ENCODE peak calls at places on chromosomes 1 and 21, in six cellular contexts. One of them, this sample, is unnamed.

GRCh38 chr1:227929746-227930472 is 17.8 kb downstream of the WNT9A start:
- DNase-seq in colonic mucosa: no peak
- DNase-seq in CD4-positive, alpha-beta T cell: no peak
- DNase-seq in GM23338: no peak
- DNase-seq in dorsolateral prefrontal cortex: no peak
- DNase-seq in tibial nerve: no peak
- DNase-seq in this sample: no peak

GRCh38 chr1:236895665-236896387 is 100.7 kb downstream of the MTR start:
- DNase-seq in colonic mucosa: no peak
- DNase-seq in CD4-positive, alpha-beta T cell: no peak
- DNase-seq in GM23338: no peak
- DNase-seq in dorsolateral prefrontal cortex: no peak
- DNase-seq in tibial nerve: no peak
- DNase-seq in this sample: no peak

GRCh38 chr21:32886339-32886738 is 114.8 kb upstream of the PAXBP1 start:
- DNase-seq in colonic mucosa: no peak
- DNase-seq in CD4-positive, alpha-beta T cell: peak
- DNase-seq in GM23338: no peak
- DNase-seq in dorsolateral prefrontal cortex: no peak
- DNase-seq in tibial nerve: no peak
- DNase-seq in this sample: no peak

GRCh38 chr21:25361097-25361496 is 246.2 kb downstream of the MRPL39 start:
- DNase-seq in colonic mucosa: no peak
- DNase-seq in CD4-positive, alpha-beta T cell: no peak
- DNase-seq in GM23338: no peak
- DNase-seq in dorsolateral prefrontal cortex: no peak
- DNase-seq in tibial nerve: no peak
- DNase-seq in this sample: no peak

GRCh38 chr21:22711636-22712035 is 1713.4 kb downstream of the NCAM2 start:
- DNase-seq in colonic mucosa: no peak
- DNase-seq in CD4-positive, alpha-beta T cell: no peak
- DNase-seq in GM23338: no peak
- DNase-seq in dorsolateral prefrontal cortex: no peak
- DNase-seq in tibial nerve: no peak
- DNase-seq in this sample: no peak

GRCh38 chr1:92441316-92442311 is 45.1 kb downstream of the GFI1 start:
- DNase-seq in colonic mucosa: peak
- DNase-seq in CD4-positive, alpha-beta T cell: no peak
- DNase-seq in GM23338: peak
- DNase-seq in dorsolateral prefrontal cortex: no peak
- DNase-seq in tibial nerve: no peak
- DNase-seq in this sample: peak

GRCh38 chr1:153597206-153597605 is 15.7 kb downstream of the S100A16 start:
- DNase-seq in colonic mucosa: peak
- DNase-seq in CD4-positive, alpha-beta T cell: no peak
- DNase-seq in GM23338: no peak
- DNase-seq in dorsolateral prefrontal cortex: no peak
- DNase-seq in tibial nerve: no peak
- DNase-seq in this sample: no peak

GRCh38 chr1:94011709-94012590 is 102.7 kb upstream of the GCLM start:
- DNase-seq in colonic mucosa: peak
- DNase-seq in CD4-positive, alpha-beta T cell: no peak
- DNase-seq in GM23338: peak
- DNase-seq in dorsolateral prefrontal cortex: no peak
- DNase-seq in tibial nerve: no peak
- DNase-seq in this sample: peak

GRCh38 chr21:35231115-35231514 is 182.0 kb upstream of the RUNX1 start:
- DNase-seq in colonic mucosa: no peak
- DNase-seq in CD4-positive, alpha-beta T cell: no peak
- DNase-seq in GM23338: no peak
- DNase-seq in dorsolateral prefrontal cortex: no peak
- DNase-seq in tibial nerve: no peak
- DNase-seq in this sample: no peak

GRCh38 chr1:183180634-183181056 is 5.4 kb upstream of the LAMC2 start:
- DNase-seq in colonic mucosa: peak
- DNase-seq in CD4-positive, alpha-beta T cell: no peak
- DNase-seq in GM23338: peak
- DNase-seq in dorsolateral prefrontal cortex: no peak
- DNase-seq in tibial nerve: peak
- DNase-seq in this sample: peak

GRCh38 chr1:90187186-90187585 is 192.3 kb downstream of the ZNF326 start:
- DNase-seq in colonic mucosa: no peak
- DNase-seq in CD4-positive, alpha-beta T cell: no peak
- DNase-seq in GM23338: no peak
- DNase-seq in dorsolateral prefrontal cortex: no peak
- DNase-seq in tibial nerve: no peak
- DNase-seq in this sample: no peak

GRCh38 chr1:2801535-2802291 is at the start of gene TTC34:
- DNase-seq in colonic mucosa: peak
- DNase-seq in CD4-positive, alpha-beta T cell: peak
- DNase-seq in GM23338: peak
- DNase-seq in dorsolateral prefrontal cortex: no peak
- DNase-seq in tibial nerve: no peak
- DNase-seq in this sample: no peak

GRCh38 chr1:41804176-41804575 is 114.5 kb downstream of the HIVEP3 start:
- DNase-seq in colonic mucosa: no peak
- DNase-seq in CD4-positive, alpha-beta T cell: peak
- DNase-seq in GM23338: no peak
- DNase-seq in dorsolateral prefrontal cortex: no peak
- DNase-seq in tibial nerve: no peak
- DNase-seq in this sample: no peak

GRCh38 chr1:163195728-163196448 is 6.8 kb downstream of the RGS5 start:
- DNase-seq in colonic mucosa: no peak
- DNase-seq in CD4-positive, alpha-beta T cell: no peak
- DNase-seq in GM23338: no peak
- DNase-seq in dorsolateral prefrontal cortex: no peak
- DNase-seq in tibial nerve: no peak
- DNase-seq in this sample: peak

GRCh38 chr21:46160563-46161179 is 5.3 kb upstream of the FTCD start:
- DNase-seq in colonic mucosa: peak
- DNase-seq in CD4-positive, alpha-beta T cell: no peak
- DNase-seq in GM23338: no peak
- DNase-seq in dorsolateral prefrontal cortex: no peak
- DNase-seq in tibial nerve: no peak
- DNase-seq in this sample: peak

GRCh38 chr1:175073633-175074032 is 6.0 kb downstream of the TNN start:
- DNase-seq in colonic mucosa: no peak
- DNase-seq in CD4-positive, alpha-beta T cell: no peak
- DNase-seq in GM23338: peak
- DNase-seq in dorsolateral prefrontal cortex: no peak
- DNase-seq in tibial nerve: no peak
- DNase-seq in this sample: no peak

GRCh38 chr1:226946841-226947240 is 6.7 kb downstream of the COQ8A start:
- DNase-seq in colonic mucosa: no peak
- DNase-seq in CD4-positive, alpha-beta T cell: no peak
- DNase-seq in GM23338: no peak
- DNase-seq in dorsolateral prefrontal cortex: no peak
- DNase-seq in tibial nerve: no peak
- DNase-seq in this sample: no peak

GRCh38 chr1:39898146-39898545 is 3.6 kb downstream of the MYCL start:
- DNase-seq in colonic mucosa: no peak
- DNase-seq in CD4-positive, alpha-beta T cell: no peak
- DNase-seq in GM23338: peak
- DNase-seq in dorsolateral prefrontal cortex: no peak
- DNase-seq in tibial nerve: no peak
- DNase-seq in this sample: no peak

GRCh38 chr1:49906365-49906764 is 117.4 kb downstream of the AGBL4 start:
- DNase-seq in colonic mucosa: no peak
- DNase-seq in CD4-positive, alpha-beta T cell: no peak
- DNase-seq in GM23338: no peak
- DNase-seq in dorsolateral prefrontal cortex: no peak
- DNase-seq in tibial nerve: no peak
- DNase-seq in this sample: no peak

GRCh38 chr1:101781437-101781836 is 215.3 kb downstream of the OLFM3 start:
- DNase-seq in colonic mucosa: peak
- DNase-seq in CD4-positive, alpha-beta T cell: no peak
- DNase-seq in GM23338: no peak
- DNase-seq in dorsolateral prefrontal cortex: no peak
- DNase-seq in tibial nerve: no peak
- DNase-seq in this sample: peak

GRCh38 chr1:111361761-111362160 is 65.8 kb downstream of the OVGP1 start:
- DNase-seq in colonic mucosa: no peak
- DNase-seq in CD4-positive, alpha-beta T cell: no peak
- DNase-seq in GM23338: no peak
- DNase-seq in dorsolateral prefrontal cortex: no peak
- DNase-seq in tibial nerve: no peak
- DNase-seq in this sample: no peak

GRCh38 chr1:94799201-94799600 is 21.0 kb upstream of the SLC44A3 start:
- DNase-seq in colonic mucosa: no peak
- DNase-seq in CD4-positive, alpha-beta T cell: no peak
- DNase-seq in GM23338: no peak
- DNase-seq in dorsolateral prefrontal cortex: no peak
- DNase-seq in tibial nerve: no peak
- DNase-seq in this sample: no peak

GRCh38 chr1:59317780-59318179 is 20.9 kb downstream of the FGGY start:
- DNase-seq in colonic mucosa: no peak
- DNase-seq in CD4-positive, alpha-beta T cell: no peak
- DNase-seq in GM23338: no peak
- DNase-seq in dorsolateral prefrontal cortex: no peak
- DNase-seq in tibial nerve: no peak
- DNase-seq in this sample: no peak

GRCh38 chr1:6269997-6270401 is 9.1 kb upstream of the GPR153 start:
- DNase-seq in colonic mucosa: peak
- DNase-seq in CD4-positive, alpha-beta T cell: no peak
- DNase-seq in GM23338: no peak
- DNase-seq in dorsolateral prefrontal cortex: no peak
- DNase-seq in tibial nerve: no peak
- DNase-seq in this sample: peak

GRCh38 chr1:221381858-221382623 is 359.8 kb downstream of the DUSP10 start:
- DNase-seq in colonic mucosa: no peak
- DNase-seq in CD4-positive, alpha-beta T cell: no peak
- DNase-seq in GM23338: no peak
- DNase-seq in dorsolateral prefrontal cortex: no peak
- DNase-seq in tibial nerve: no peak
- DNase-seq in this sample: no peak